ENCODE peak calls at places on chromosome 19, in six cellular contexts. I is upper lobe of left lung, M is K562, O is A549, N is HepG2, L is GM12878. V is an unnamed sample.

GRCh38 chr19:45166723-45167252 is 6.0 kb upstream of the NKPD1 start:
- ATAC-seq in O (no peak), M (no peak), I (no peak), N (peak), L (no peak), V (peak)

GRCh38 chr19:4327877-4328242 is 10.8 kb downstream of the STAP2 start:
- ATAC-seq in M (peak), O (no peak), L (no peak), I (peak), N (peak), V (peak)

GRCh38 chr19:35216833-35217707 is 11.5 kb downstream of the FAM187B start:
- ATAC-seq in N (no peak), I (no peak), O (no peak), M (no peak), L (peak), V (peak)

GRCh38 chr19:7554990-7555864 is 19.7 kb downstream of the PNPLA6 start:
- ATAC-seq in M (peak), N (no peak), I (no peak), L (no peak), O (peak), V (no peak)

GRCh38 chr19:48102870-48103751 is 7.5 kb downstream of the PLA2G4C start:
- ATAC-seq in L (peak), I (no peak), O (peak), N (peak), M (peak), V (no peak)

GRCh38 chr19:43798026-43798545 is 4.2 kb downstream of the LYPD5 start:
- ATAC-seq in L (no peak), I (no peak), N (peak), M (no peak), O (no peak), V (no peak)

GRCh38 chr19:45477713-45478453 is 10.1 kb downstream of the FOSB start:
- ATAC-seq in N (peak), O (peak), L (peak), I (no peak), M (no peak), V (no peak)

GRCh38 chr19:8149261-8150094 is at the start of gene FBN3:
- ATAC-seq in M (no peak), L (no peak), I (no peak), N (no peak), O (no peak), V (no peak)

GRCh38 chr19:16447015-16447384 is 24.8 kb downstream of the EPS15L1 start:
- ATAC-seq in N (peak), I (peak), O (no peak), M (peak), L (peak), V (peak)
- TF ChIP-seq EP300 in N (no peak), I (no peak), O (no peak), M (no peak), L (no peak), V (no peak)

DNA sequence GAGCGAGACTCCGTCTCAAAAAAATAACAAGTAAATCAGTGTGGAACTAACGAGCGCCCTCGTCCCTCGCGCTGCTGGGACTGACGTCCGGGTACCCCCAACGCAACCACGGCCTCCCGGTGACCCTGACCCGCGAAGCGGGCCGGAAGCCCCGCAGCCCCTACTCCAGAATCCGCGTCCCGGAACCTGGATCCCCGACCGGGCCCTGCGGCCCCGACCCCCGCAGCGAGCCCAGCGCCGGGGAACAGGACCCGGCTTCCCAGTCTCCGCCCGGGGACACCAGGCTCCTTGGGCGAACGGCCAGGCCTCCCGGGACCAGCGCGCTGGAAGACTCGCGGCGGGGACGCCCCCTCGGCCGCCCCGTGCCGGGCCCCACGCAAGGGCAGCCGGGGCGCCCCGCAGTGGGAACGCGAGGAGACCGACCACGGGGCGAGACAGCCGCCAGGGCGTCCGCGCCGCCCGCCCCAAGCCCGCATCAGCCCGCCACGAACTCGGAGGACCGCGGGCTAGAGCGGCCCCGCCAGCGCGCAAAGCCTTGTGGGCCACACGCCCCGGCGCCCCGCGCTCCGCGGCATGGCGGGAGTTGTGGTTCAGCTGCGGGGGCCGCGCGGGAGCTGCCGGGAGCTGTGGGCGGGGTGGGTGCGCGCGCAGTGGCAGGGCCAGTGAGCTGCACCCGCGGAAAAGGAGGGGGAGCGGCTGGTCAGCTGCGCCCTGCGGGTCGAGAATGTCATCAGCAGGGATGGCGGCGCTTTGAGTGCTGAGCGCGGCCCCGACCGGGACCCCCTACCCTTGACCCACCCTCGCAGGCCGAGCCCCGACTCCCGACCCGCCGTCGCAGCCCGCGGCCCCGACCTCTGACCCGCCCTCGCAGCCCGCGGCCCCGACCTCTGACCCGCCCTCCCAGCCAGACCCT is 7.5 kb upstream of the MADCAM1 start:
- ATAC-seq in I (peak), O (peak), N (peak), M (peak), L (peak), V (peak)
- TF ChIP-seq EP300 in I (no peak), O (no peak), N (no peak), M (no peak), L (no peak), V (no peak)

GRCh38 chr19:6460099-6460884 is 700 bp upstream of the SLC25A23 start:
- ATAC-seq in O (peak), I (peak), N (peak), M (peak), L (peak), V (peak)
- TF ChIP-seq EP300 in O (no peak), I (no peak), N (no peak), M (no peak), L (no peak), V (no peak)

DNA sequence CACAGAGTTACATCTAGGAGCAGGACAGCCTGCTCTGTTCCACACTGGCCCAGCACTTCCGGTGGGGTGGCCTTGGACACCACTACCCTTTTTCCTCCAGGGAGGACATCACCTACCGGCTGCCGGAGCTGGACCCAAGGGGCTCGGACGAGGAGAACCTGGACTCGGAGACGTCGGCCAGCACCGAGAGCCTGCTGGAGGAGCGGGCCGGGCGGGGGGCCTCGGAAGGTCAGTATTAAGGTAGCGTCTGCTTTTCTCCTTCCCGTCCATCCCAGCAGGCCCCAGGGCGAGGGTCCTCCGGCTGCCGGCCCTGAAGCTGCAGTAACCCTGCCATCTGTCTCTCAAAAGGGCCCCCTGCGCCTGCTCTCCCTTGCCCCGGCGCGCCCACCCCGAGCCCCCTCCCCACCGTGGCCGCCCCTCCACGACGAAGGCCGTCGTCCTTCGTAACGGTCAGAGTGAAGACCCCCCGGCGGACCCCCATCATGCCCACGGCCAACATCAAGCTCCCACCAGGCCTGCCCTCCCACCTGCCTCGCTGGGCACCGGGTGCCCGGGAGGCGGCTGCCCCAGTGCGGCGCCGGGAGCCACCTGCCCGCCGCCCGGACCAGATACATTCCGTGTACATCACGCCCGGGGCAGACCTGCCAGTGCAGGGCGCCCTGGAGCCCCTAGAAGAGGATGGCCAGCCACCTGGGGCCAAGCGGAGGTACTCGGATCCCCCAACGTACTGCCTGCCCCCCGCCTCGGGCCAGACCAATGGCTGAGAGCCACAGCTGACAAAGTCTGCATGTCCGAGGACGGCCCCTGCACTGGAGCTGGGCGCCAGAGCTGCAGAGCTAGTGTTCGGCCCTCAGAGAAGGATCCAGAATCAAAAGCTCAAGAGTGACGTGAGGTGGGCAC is 3.4 kb upstream of the USE1 start:
- ATAC-seq in N (no peak), I (no peak), L (no peak), M (no peak), O (no peak), V (no peak)
- TF ChIP-seq EP300 in N (no peak), I (no peak), L (no peak), M (no peak), O (no peak), V (no peak)

GRCh38 chr19:12789098-12789903 is 2.0 kb upstream of the JUNB start:
- ATAC-seq in O (peak), M (no peak), L (no peak), N (peak), I (no peak), V (no peak)

GRCh38 chr19:12791345-12792047 is at the start of gene JUNB:
- ATAC-seq in I (peak), L (peak), M (peak), O (peak), N (peak), V (peak)

GRCh38 chr19:12789904-12790619 is 1.2 kb upstream of the JUNB start:
- ATAC-seq in M (peak), N (peak), L (peak), O (peak), I (peak), V (peak)

GRCh38 chr19:12792048-12792852 is 964 bp downstream of the JUNB start:
- ATAC-seq in L (peak), I (no peak), O (no peak), M (peak), N (no peak), V (no peak)

GRCh38 chr19:12790628-12791344 is 500 bp upstream of the JUNB start:
- ATAC-seq in L (no peak), O (no peak), M (no peak), I (no peak), N (no peak), V (no peak)
- TF ChIP-seq EP300 in L (peak), O (no peak), M (no peak), I (no peak), N (no peak), V (no peak)

GRCh38 chr19:50376166-50377050 is at the start of gene NR1H2:
- ATAC-seq in L (peak), O (peak), I (peak), M (peak), N (peak), V (peak)
- TF ChIP-seq EP300 in L (peak), O (no peak), I (no peak), M (peak), N (no peak), V (no peak)

GRCh38 chr19:2567580-2567979 is 91.7 kb downstream of the GADD45B start:
- ATAC-seq in M (no peak), I (peak), L (no peak), O (no peak), N (no peak), V (peak)
- TF ChIP-seq EP300 in M (no peak), I (peak), L (no peak), O (no peak), N (no peak), V (no peak)

DNA sequence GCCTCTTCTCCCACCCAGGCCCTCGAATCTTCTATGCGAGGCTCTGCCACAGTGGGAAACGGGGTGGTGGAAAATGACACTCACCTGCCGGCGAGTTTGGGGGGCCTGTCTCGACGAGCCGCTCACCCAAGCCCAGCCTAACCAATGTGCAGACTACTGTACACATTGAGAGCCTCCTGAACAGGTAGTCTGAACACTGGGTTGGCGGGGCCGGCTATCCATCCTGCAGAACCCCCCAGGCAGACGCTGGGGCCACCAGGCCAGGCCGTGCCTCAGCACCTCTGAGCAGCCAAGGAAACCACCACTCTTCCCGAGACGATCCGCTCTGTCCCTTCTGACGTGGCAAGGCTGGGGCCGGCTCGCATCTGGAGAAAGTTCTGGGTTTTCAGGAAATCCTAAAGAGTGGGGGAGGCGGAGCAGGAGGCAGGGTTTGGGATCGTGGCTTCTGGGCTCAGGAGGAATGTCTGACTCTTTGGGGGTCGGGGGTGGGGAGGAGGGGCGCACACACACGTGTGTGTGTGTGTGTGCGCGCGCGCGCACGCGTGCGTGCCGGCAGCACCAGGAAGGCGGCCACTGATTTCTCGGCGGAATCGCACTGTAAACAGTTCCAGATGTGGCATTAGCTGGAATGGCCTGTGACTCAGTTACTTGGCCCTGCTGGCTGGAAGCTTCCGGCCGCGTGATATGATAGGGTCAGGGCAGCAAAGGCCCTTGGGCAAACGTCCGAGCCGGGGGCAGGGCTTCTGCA is 18.5 kb downstream of the TMED1 start:
- ATAC-seq in M (no peak), O (no peak), N (no peak), L (no peak), I (peak), V (peak)
- TF ChIP-seq EP300 in M (no peak), O (no peak), N (no peak), L (no peak), I (no peak), V (no peak)

GRCh38 chr19:14006766-14007562 is 844 bp upstream of the RFX1 start:
- ATAC-seq in L (peak), O (peak), I (peak), M (peak), N (peak), V (peak)
- TF ChIP-seq EP300 in L (no peak), O (no peak), I (no peak), M (peak), N (no peak), V (no peak)